ENCODE peak calls at places on chromosomes 11 and 22, in nine cellular contexts. One of them, this sample, is unnamed.

GRCh38 chr11:65301491-65302329 is 13.0 kb upstream of the CDC42EP2 start:
- DNase-seq in HTR-8/SVneo: no peak
- DNase-seq in NCI-H526: no peak
- DNase-seq in activated CD8-positive, alpha-beta memory T cell treated with anti-CD3 and anti-CD28 coated beads, Interleukin-2, amount 50 U/mL, for 48 hours: no peak
- DNase-seq in activated naive CD4-positive, alpha-beta T cell treated with anti-CD3 and anti-CD28 coated beads, Interleukin-2, amount 50 U/mL, for 16 hours: no peak
- DNase-seq in stimulated activated CD4-positive, alpha-beta T cell treated with anti-CD3 and anti-CD28 coated beads, Interleukin-4, amount 100 ng/mL, for 4 hours: no peak
- DNase-seq in NCI-H510A treated with DMSO at 0.1 percent for 48 hours: no peak
- DNase-seq in left colon: no peak
- DNase-seq in chondrocyte: no peak
- DNase-seq in this sample: peak; percentile 81

GRCh38 chr11:503179-503981 is 3.7 kb downstream of the RNH1 start:
- DNase-seq in HTR-8/SVneo: no peak
- DNase-seq in NCI-H526: no peak
- DNase-seq in activated CD8-positive, alpha-beta memory T cell treated with anti-CD3 and anti-CD28 coated beads, Interleukin-2, amount 50 U/mL, for 48 hours: no peak
- DNase-seq in activated naive CD4-positive, alpha-beta T cell treated with anti-CD3 and anti-CD28 coated beads, Interleukin-2, amount 50 U/mL, for 16 hours: no peak
- DNase-seq in stimulated activated CD4-positive, alpha-beta T cell treated with anti-CD3 and anti-CD28 coated beads, Interleukin-4, amount 100 ng/mL, for 4 hours: no peak
- DNase-seq in NCI-H510A treated with DMSO at 0.1 percent for 48 hours: no peak
- DNase-seq in left colon: peak; percentile 55
- DNase-seq in chondrocyte: no peak
- DNase-seq in this sample: peak; percentile 84

GRCh38 chr11:82763167-82763566 is 29.5 kb upstream of the FAM181B start:
- DNase-seq in HTR-8/SVneo: no peak
- DNase-seq in NCI-H526: no peak
- DNase-seq in activated CD8-positive, alpha-beta memory T cell treated with anti-CD3 and anti-CD28 coated beads, Interleukin-2, amount 50 U/mL, for 48 hours: no peak
- DNase-seq in activated naive CD4-positive, alpha-beta T cell treated with anti-CD3 and anti-CD28 coated beads, Interleukin-2, amount 50 U/mL, for 16 hours: no peak
- DNase-seq in stimulated activated CD4-positive, alpha-beta T cell treated with anti-CD3 and anti-CD28 coated beads, Interleukin-4, amount 100 ng/mL, for 4 hours: no peak
- DNase-seq in NCI-H510A treated with DMSO at 0.1 percent for 48 hours: no peak
- DNase-seq in left colon: no peak
- DNase-seq in chondrocyte: no peak
- DNase-seq in this sample: no peak

GRCh38 chr11:86047275-86047991 is 21.5 kb downstream of the PICALM start:
- DNase-seq in HTR-8/SVneo: no peak
- DNase-seq in NCI-H526: no peak
- DNase-seq in activated CD8-positive, alpha-beta memory T cell treated with anti-CD3 and anti-CD28 coated beads, Interleukin-2, amount 50 U/mL, for 48 hours: no peak
- DNase-seq in activated naive CD4-positive, alpha-beta T cell treated with anti-CD3 and anti-CD28 coated beads, Interleukin-2, amount 50 U/mL, for 16 hours: peak; percentile 33
- DNase-seq in stimulated activated CD4-positive, alpha-beta T cell treated with anti-CD3 and anti-CD28 coated beads, Interleukin-4, amount 100 ng/mL, for 4 hours: no peak
- DNase-seq in NCI-H510A treated with DMSO at 0.1 percent for 48 hours: no peak
- DNase-seq in left colon: no peak
- DNase-seq in chondrocyte: no peak
- DNase-seq in this sample: no peak

GRCh38 chr11:117633186-117633585 is 163.8 kb downstream of the DSCAML1 start:
- DNase-seq in HTR-8/SVneo: no peak
- DNase-seq in NCI-H526: no peak
- DNase-seq in activated CD8-positive, alpha-beta memory T cell treated with anti-CD3 and anti-CD28 coated beads, Interleukin-2, amount 50 U/mL, for 48 hours: no peak
- DNase-seq in activated naive CD4-positive, alpha-beta T cell treated with anti-CD3 and anti-CD28 coated beads, Interleukin-2, amount 50 U/mL, for 16 hours: no peak
- DNase-seq in stimulated activated CD4-positive, alpha-beta T cell treated with anti-CD3 and anti-CD28 coated beads, Interleukin-4, amount 100 ng/mL, for 4 hours: no peak
- DNase-seq in NCI-H510A treated with DMSO at 0.1 percent for 48 hours: no peak
- DNase-seq in left colon: no peak
- DNase-seq in chondrocyte: no peak
- DNase-seq in this sample: no peak

GRCh38 chr11:69986421-69987229 is 91.5 kb upstream of the ANO1 start:
- DNase-seq in HTR-8/SVneo: no peak
- DNase-seq in NCI-H526: no peak
- DNase-seq in activated CD8-positive, alpha-beta memory T cell treated with anti-CD3 and anti-CD28 coated beads, Interleukin-2, amount 50 U/mL, for 48 hours: no peak
- DNase-seq in activated naive CD4-positive, alpha-beta T cell treated with anti-CD3 and anti-CD28 coated beads, Interleukin-2, amount 50 U/mL, for 16 hours: no peak
- DNase-seq in stimulated activated CD4-positive, alpha-beta T cell treated with anti-CD3 and anti-CD28 coated beads, Interleukin-4, amount 100 ng/mL, for 4 hours: no peak
- DNase-seq in NCI-H510A treated with DMSO at 0.1 percent for 48 hours: no peak
- DNase-seq in left colon: no peak
- DNase-seq in chondrocyte: no peak
- DNase-seq in this sample: no peak

GRCh38 chr22:50030315-50031188 is 18.0 kb upstream of the IL17REL start:
- DNase-seq in HTR-8/SVneo: peak; percentile 76
- DNase-seq in NCI-H526: no peak
- DNase-seq in activated CD8-positive, alpha-beta memory T cell treated with anti-CD3 and anti-CD28 coated beads, Interleukin-2, amount 50 U/mL, for 48 hours: peak; percentile 91
- DNase-seq in activated naive CD4-positive, alpha-beta T cell treated with anti-CD3 and anti-CD28 coated beads, Interleukin-2, amount 50 U/mL, for 16 hours: peak; percentile 85
- DNase-seq in stimulated activated CD4-positive, alpha-beta T cell treated with anti-CD3 and anti-CD28 coated beads, Interleukin-4, amount 100 ng/mL, for 4 hours: peak; percentile 83
- DNase-seq in NCI-H510A treated with DMSO at 0.1 percent for 48 hours: peak; percentile 37
- DNase-seq in left colon: no peak
- DNase-seq in chondrocyte: peak; percentile 92
- DNase-seq in this sample: no peak

GRCh38 chr11:78350646-78351165 is 66.9 kb downstream of the GAB2 start:
- DNase-seq in HTR-8/SVneo: no peak
- DNase-seq in NCI-H526: peak; percentile 44
- DNase-seq in activated CD8-positive, alpha-beta memory T cell treated with anti-CD3 and anti-CD28 coated beads, Interleukin-2, amount 50 U/mL, for 48 hours: no peak
- DNase-seq in activated naive CD4-positive, alpha-beta T cell treated with anti-CD3 and anti-CD28 coated beads, Interleukin-2, amount 50 U/mL, for 16 hours: no peak
- DNase-seq in stimulated activated CD4-positive, alpha-beta T cell treated with anti-CD3 and anti-CD28 coated beads, Interleukin-4, amount 100 ng/mL, for 4 hours: no peak
- DNase-seq in NCI-H510A treated with DMSO at 0.1 percent for 48 hours: no peak
- DNase-seq in left colon: no peak
- DNase-seq in chondrocyte: no peak
- DNase-seq in this sample: no peak

GRCh38 chr22:24938741-24939341 is 7.7 kb downstream of the LHFPL7 start:
- DNase-seq in HTR-8/SVneo: no peak
- DNase-seq in NCI-H526: no peak
- DNase-seq in activated CD8-positive, alpha-beta memory T cell treated with anti-CD3 and anti-CD28 coated beads, Interleukin-2, amount 50 U/mL, for 48 hours: no peak
- DNase-seq in activated naive CD4-positive, alpha-beta T cell treated with anti-CD3 and anti-CD28 coated beads, Interleukin-2, amount 50 U/mL, for 16 hours: peak; percentile 12
- DNase-seq in stimulated activated CD4-positive, alpha-beta T cell treated with anti-CD3 and anti-CD28 coated beads, Interleukin-4, amount 100 ng/mL, for 4 hours: no peak
- DNase-seq in NCI-H510A treated with DMSO at 0.1 percent for 48 hours: peak; percentile 78
- DNase-seq in left colon: no peak
- DNase-seq in chondrocyte: no peak
- DNase-seq in this sample: no peak